ENCODE peak calls at places on chromosomes 7 and 10, in six cellular contexts. S, I, F, J, U and P are unnamed samples.

GRCh38 chr7:37344886-37345579 is 103.6 kb downstream of the ELMO1 start:
- DNase-seq in F (no peak), U (no peak), I (no peak), J (no peak), S (no peak), P (no peak)

GRCh38 chr10:71112138-71112785 is 100.1 kb upstream of the UNC5B start:
- DNase-seq in S (no peak), U (no peak), J (no peak), F (no peak), I (no peak), P (no peak)

GRCh38 chr7:143980746-143981510 is 19.2 kb upstream of the OR6B1 start:
- DNase-seq in I (no peak), S (no peak), F (no peak), J (no peak), U (no peak), P (no peak)

GRCh38 chr10:47253030-47253637 is 46.9 kb upstream of the GDF10 start:
- DNase-seq in J (no peak), F (no peak), I (no peak), U (no peak), S (no peak), P (no peak)

GRCh38 chr10:63976538-63976937 is 455.3 kb downstream of the REEP3 start:
- DNase-seq in U (no peak), S (no peak), I (no peak), F (no peak), J (peak), P (no peak)

GRCh38 chr7:47666164-47666862 is 84.4 kb upstream of the TNS3 start:
- DNase-seq in U (no peak), I (no peak), S (no peak), J (no peak), F (peak), P (no peak)

GRCh38 chr10:131456411-131456810 is 144.9 kb upstream of the TCERG1L start:
- DNase-seq in S (no peak), F (no peak), I (no peak), U (no peak), J (no peak), P (no peak)

GRCh38 chr10:48940958-48941357 is 1.3 kb upstream of the LRRC18 start:
- DNase-seq in J (no peak), U (no peak), F (peak), I (no peak), S (no peak), P (no peak)

GRCh38 chr7:27774717-27775328 is 34.9 kb downstream of the TAX1BP1 start:
- DNase-seq in F (peak), S (no peak), J (peak), I (no peak), U (no peak), P (no peak)

GRCh38 chr10:100823194-100823593 is 77.8 kb downstream of the PAX2 start:
- DNase-seq in I (no peak), S (no peak), F (no peak), J (no peak), U (no peak), P (no peak)

GRCh38 chr7:76997381-76998262 is 34.5 kb downstream of the SPDYE17 start:
- DNase-seq in F (no peak), U (no peak), S (no peak), J (no peak), I (no peak), P (no peak)

GRCh38 chr7:12783421-12783820 is 96.0 kb downstream of the ARL4A start:
- DNase-seq in S (no peak), F (peak), J (no peak), I (no peak), U (no peak), P (no peak)

GRCh38 chr10:13890617-13891541 is 304.1 kb downstream of the PRPF18 start:
- DNase-seq in U (no peak), I (no peak), J (peak), F (peak), S (no peak), P (no peak)

GRCh38 chr7:43496596-43496995 is 86.3 kb upstream of the STK17A start:
- DNase-seq in I (no peak), J (no peak), F (no peak), U (no peak), S (no peak), P (no peak)

GRCh38 chr10:130799532-130799931 is 512.0 kb downstream of the TCERG1L start:
- DNase-seq in I (no peak), J (no peak), U (no peak), F (no peak), S (no peak), P (no peak)

GRCh38 chr10:58782876-58783859 is 270.5 kb downstream of the BICC1 start:
- DNase-seq in S (no peak), I (no peak), J (peak), U (no peak), F (no peak), P (no peak)

GRCh38 chr7:90167361-90167760 is 13.1 kb downstream of the STEAP1 start:
- DNase-seq in I (no peak), U (no peak), F (no peak), S (no peak), J (no peak), P (no peak)

GRCh38 chr10:366186-366585 is 230.9 kb downstream of the ZMYND11 start:
- DNase-seq in S (no peak), I (no peak), F (no peak), U (no peak), J (no peak), P (no peak)

GRCh38 chr7:13262929-13263530 is 575.6 kb downstream of the ARL4A start:
- DNase-seq in S (no peak), J (peak), F (peak), I (no peak), U (no peak), P (no peak)

GRCh38 chr10:129522041-129522585 is 55.1 kb downstream of the MGMT start:
- DNase-seq in J (no peak), U (no peak), I (no peak), S (no peak), F (no peak), P (no peak)

GRCh38 chr10:59340279-59340678 is 22.1 kb downstream of the FAM13C start:
- DNase-seq in U (no peak), J (no peak), I (no peak), S (no peak), F (no peak), P (no peak)

GRCh38 chr10:27948191-27948590 is 50.7 kb downstream of the ODAD2 start:
- DNase-seq in F (no peak), J (no peak), U (no peak), I (no peak), S (no peak), P (no peak)

GRCh38 chr7:75039166-75039565 is 34.4 kb downstream of the RCC1L start:
- DNase-seq in I (no peak), F (peak), S (no peak), U (no peak), J (no peak), P (no peak)

GRCh38 chr7:7498881-7499280 is 36.8 kb downstream of the COL28A1 start:
- DNase-seq in F (no peak), U (no peak), S (no peak), J (peak), I (no peak), P (no peak)

GRCh38 chr10:22700489-22700888 is 13.9 kb downstream of the PIP4K2A start:
- DNase-seq in J (no peak), F (no peak), S (no peak), I (no peak), U (no peak), P (no peak)

GRCh38 chr10:69057951-69058297 is 30.0 kb upstream of the SRGN start:
- DNase-seq in J (no peak), S (no peak), F (peak), U (peak), I (no peak), P (no peak)